ENCODE peak calls at places on chromosome 4, in eight cellular contexts. E is A549, A is HCT116, W is GM12878, H is K562, U is Panc1, K is GM23338, B is SK-N-SH. T is an unnamed sample.
A peak's percentile ranks its signal among the peaks of the same experiment; 100 is the strongest.

GRCh38 chr4:8194306-8195242 is 4.5 kb upstream of the SH3TC1 start:
- DNase-seq in H (no peak), B (no peak), A (no peak), W (no peak), U (no peak), K (no peak), E (no peak), T (no peak)

GRCh38 chr4:155539746-155540145 is 126.9 kb upstream of the GUCY1A1 start:
- DNase-seq in E (no peak), K (no peak), H (no peak), U (no peak), A (no peak), W (no peak), B (no peak), T (no peak)

GRCh38 chr4:70269674-70270073 is 27.3 kb downstream of the CSN3 start:
- DNase-seq in H (no peak), K (peak; percentile 57), B (peak; percentile 2), E (peak; percentile 1), A (peak; percentile 23), W (no peak), U (no peak), T (peak; percentile 10)

GRCh38 chr4:18049446-18049845 is 27.9 kb upstream of the LCORL start:
- DNase-seq in A (no peak), U (no peak), E (no peak), W (no peak), H (no peak), K (no peak), B (no peak), T (no peak)

GRCh38 chr4:133424611-133425010 is 275.5 kb downstream of the PCDH10 start:
- DNase-seq in A (no peak), B (no peak), W (no peak), U (no peak), K (no peak), H (no peak), E (no peak), T (no peak)

GRCh38 chr4:25787891-25788331 is 74.9 kb downstream of the SEL1L3 start:
- DNase-seq in U (no peak), K (no peak), E (no peak), A (no peak), W (no peak), B (no peak), H (no peak), T (peak; percentile 7)

GRCh38 chr4:16598241-16599224 is 299.9 kb downstream of the LDB2 start:
- DNase-seq in B (no peak), H (no peak), E (peak; percentile 22), K (no peak), W (no peak), A (no peak), U (no peak), T (peak; percentile 2)

GRCh38 chr4:187268940-187269339 is 545.3 kb upstream of the FAT1 start:
- DNase-seq in U (no peak), K (no peak), A (no peak), H (no peak), E (no peak), B (no peak), W (no peak), T (peak; percentile 16)

GRCh38 chr4:184921456-184921855 is 95.7 kb upstream of the ACSL1 start:
- DNase-seq in W (no peak), A (no peak), U (no peak), E (no peak), B (no peak), H (no peak), K (no peak), T (no peak)

GRCh38 chr4:26321326-26322276 is 787 bp downstream of the RBPJ start:
- DNase-seq in K (peak; percentile 71), H (no peak), E (peak; percentile 9), A (no peak), B (peak; percentile 38), W (no peak), U (no peak), T (peak; percentile 5)

GRCh38 chr4:23903859-23904438 is 14.1 kb upstream of the PPARGC1A start:
- DNase-seq in A (no peak), H (no peak), U (no peak), K (no peak), W (no peak), E (no peak), B (no peak), T (no peak)

GRCh38 chr4:100075056-100075455 is 115.2 kb downstream of the DDIT4L start:
- DNase-seq in A (no peak), U (no peak), K (no peak), H (no peak), W (no peak), B (no peak), E (no peak), T (no peak)

GRCh38 chr4:82097504-82097903 is 276.3 kb downstream of the HNRNPD start:
- DNase-seq in K (no peak), U (no peak), E (no peak), A (no peak), W (no peak), H (no peak), B (no peak), T (no peak)

GRCh38 chr4:104025251-104025650 is 305.5 kb upstream of the TACR3 start:
- DNase-seq in H (no peak), A (no peak), B (no peak), K (no peak), E (no peak), U (no peak), W (no peak), T (no peak)

GRCh38 chr4:6941796-6942195 is 32.2 kb downstream of the TBC1D14 start:
- DNase-seq in W (no peak), A (no peak), H (no peak), B (no peak), E (no peak), K (no peak), U (no peak), T (no peak)

GRCh38 chr4:56055027-56055976 is 106.6 kb downstream of the CEP135 start:
- DNase-seq in A (no peak), H (no peak), U (no peak), B (no peak), K (peak; percentile 27), W (no peak), E (no peak), T (no peak)

GRCh38 chr4:115113382-115114106 is at the start of gene NDST4:
- DNase-seq in W (no peak), E (peak; percentile 6), B (no peak), H (no peak), A (no peak), U (no peak), K (no peak), T (no peak)

GRCh38 chr4:156991161-156991560 is 19.6 kb upstream of the PDGFC start:
- DNase-seq in B (no peak), H (no peak), E (no peak), W (no peak), U (no peak), A (no peak), K (no peak), T (no peak)

GRCh38 chr4:10611673-10612072 is 72.9 kb downstream of the CLNK start:
- DNase-seq in H (no peak), A (peak; percentile 65), W (no peak), U (peak; percentile 35), B (no peak), E (peak; percentile 11), K (no peak), T (no peak)

GRCh38 chr4:112655270-112655669 is 18.3 kb downstream of the LARP7 start:
- DNase-seq in H (no peak), K (no peak), E (no peak), A (no peak), U (no peak), W (no peak), B (no peak), T (no peak)

GRCh38 chr4:182240161-182241130 is 2.8 kb upstream of the TENM3 start:
- DNase-seq in B (peak; percentile 20), H (no peak), E (peak; percentile 79), A (no peak), U (no peak), K (peak; percentile 43), W (no peak), T (peak; percentile 81)

GRCh38 chr4:3484057-3484973 is 21.2 kb downstream of the DOK7 start:
- DNase-seq in K (no peak), W (no peak), U (no peak), A (peak; percentile 7), E (peak; percentile 60), H (no peak), B (peak; percentile 70), T (peak; percentile 12)

GRCh38 chr4:106971586-106971985 is 64.5 kb downstream of the DKK2 start:
- DNase-seq in A (no peak), U (no peak), H (no peak), K (no peak), E (no peak), W (no peak), B (no peak), T (no peak)

GRCh38 chr4:139815646-139816601 is 150.3 kb downstream of the MGST2 start:
- DNase-seq in W (no peak), A (no peak), K (peak; percentile 80), E (peak; percentile 4), B (no peak), U (no peak), H (no peak), T (no peak)
- TF ChIP-seq REST in W (no peak), A (no peak), K (no peak), E (no peak), B (peak; percentile 13), U (no peak), H (no peak), T (no peak)

GRCh38 chr4:173243917-173244658 is 75.5 kb downstream of the GALNT7 start:
- DNase-seq in A (no peak), W (no peak), U (no peak), K (no peak), H (no peak), B (no peak), E (no peak), T (no peak)
- TF ChIP-seq REST in A (no peak), W (no peak), U (no peak), K (no peak), H (no peak), B (no peak), E (no peak), T (no peak)

GRCh38 chr4:159240690-159241089 is 137.8 kb downstream of the RAPGEF2 start:
- DNase-seq in W (no peak), U (no peak), K (no peak), H (no peak), E (no peak), B (no peak), A (no peak), T (no peak)
- TF ChIP-seq REST in W (no peak), U (no peak), K (no peak), H (no peak), E (no peak), B (no peak), A (no peak), T (no peak)

GRCh38 chr4:62275470-62275869 is 1075.3 kb downstream of the ADGRL3 start:
- DNase-seq in U (no peak), E (no peak), H (no peak), W (no peak), B (no peak), K (no peak), A (no peak), T (no peak)

GRCh38 chr4:62274782-62275181 is 1074.7 kb downstream of the ADGRL3 start:
- DNase-seq in U (no peak), W (no peak), E (no peak), A (no peak), H (no peak), B (no peak), K (no peak), T (no peak)

DNA sequence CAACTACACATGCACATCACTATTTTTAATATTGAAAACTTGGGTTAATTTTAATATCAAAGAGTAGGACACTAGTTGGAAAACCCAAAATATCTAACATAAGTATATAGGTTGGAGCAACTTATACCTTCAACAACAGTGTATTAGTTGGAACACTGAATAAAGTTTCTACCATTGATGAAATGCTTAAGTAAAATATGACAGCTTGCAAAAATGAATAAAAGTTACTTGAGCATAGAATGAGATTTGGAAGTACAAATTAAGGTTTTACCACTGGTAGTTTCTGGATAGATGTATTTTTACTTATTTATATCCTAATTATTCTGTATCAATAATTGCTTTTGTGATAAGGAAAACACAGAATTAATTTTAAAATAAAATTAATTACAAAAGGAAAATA is 1079.6 kb downstream of the ADGRL3 start:
- DNase-seq in K (no peak), B (no peak), E (no peak), H (no peak), A (no peak), U (no peak), W (no peak), T (no peak)
- TF ChIP-seq REST in K (no peak), B (no peak), E (no peak), H (no peak), A (no peak), U (no peak), W (no peak), T (no peak)